ENCODE peak calls at places on chromosomes 13 and 19, in four cellular contexts. N is posterior cingulate gyrus, E is ELR, I is choroid plexus epithelial cell. K is an unnamed sample.

GRCh38 chr13:65095118-65095517 is 2135.0 kb downstream of the PCDH9 start:
- DNase-seq in E (no peak), I (no peak), N (no peak), K (no peak)

GRCh38 chr19:11088508-11089253 is 582 bp upstream of the LDLR start:
- DNase-seq in E (peak), N (no peak), I (peak), K (no peak)

GRCh38 chr19:47573076-47574026 is at the start of gene ZNF541:
- DNase-seq in N (peak), I (peak), E (no peak), K (peak)

GRCh38 chr19:14203258-14203657 is 2.7 kb downstream of the ADGRL1 start:
- DNase-seq in E (no peak), N (no peak), I (no peak), K (no peak)

GRCh38 chr19:33906578-33907335 is 110.1 kb downstream of the KCTD15 start:
- DNase-seq in N (no peak), I (peak), E (peak), K (no peak)

GRCh38 chr13:19587635-19588300 is 26.4 kb upstream of the TPTE2 start:
- DNase-seq in I (peak), N (no peak), E (peak), K (no peak)

GRCh38 chr13:111924676-111925075 is 142.3 kb upstream of the SOX1 start:
- DNase-seq in I (no peak), E (no peak), N (no peak), K (no peak)

GRCh38 chr19:10736916-10737551 is 19.2 kb downstream of the DNM2 start:
- DNase-seq in E (no peak), N (no peak), I (no peak), K (no peak)

GRCh38 chr19:6737873-6738725 is 719 bp upstream of the GPR108 start:
- DNase-seq in I (peak), E (peak), N (no peak), K (peak)

GRCh38 chr19:14544977-14545715 is 15.8 kb downstream of the TECR start:
- DNase-seq in N (peak), E (no peak), I (peak), K (peak)

GRCh38 chr13:41765813-41766212 is 195.1 kb downstream of the VWA8 start:
- DNase-seq in E (no peak), N (no peak), I (peak), K (no peak)

GRCh38 chr13:20482818-20483217 is 42.8 kb downstream of the CRYL1 start:
- DNase-seq in E (no peak), I (no peak), N (no peak), K (no peak)

GRCh38 chr19:56133858-56134654 is 7.0 kb upstream of the ZNF444 start:
- DNase-seq in I (no peak), N (no peak), E (peak), K (no peak)

GRCh38 chr19:53328967-53329366 is 4.6 kb upstream of the ZNF845 start:
- DNase-seq in I (peak), N (no peak), E (no peak), K (no peak)

GRCh38 chr19:18650468-18651001 is 13.7 kb downstream of the KLHL26 start:
- DNase-seq in I (peak), E (peak), N (no peak), K (no peak)

GRCh38 chr13:97478247-97478646 is 44.3 kb downstream of the RAP2A start:
- DNase-seq in E (no peak), I (no peak), N (no peak), K (no peak)

GRCh38 chr19:51274371-51274770 is 23.5 kb downstream of the SIGLECL1 start:
- DNase-seq in E (no peak), N (no peak), I (no peak), K (no peak)

GRCh38 chr13:112562786-112563383 is 25.1 kb downstream of the TUBGCP3 start:
- DNase-seq in I (no peak), E (no peak), N (no peak), K (no peak)

GRCh38 chr13:68056816-68057710 is 826.9 kb upstream of the PCDH9 start:
- DNase-seq in I (peak), E (peak), N (no peak), K (no peak)

GRCh38 chr13:99000137-99000536 is 22.3 kb upstream of the DOCK9 start:
- DNase-seq in N (no peak), E (no peak), I (no peak), K (no peak)

GRCh38 chr13:34587586-34587985 is 354.5 kb upstream of the NBEA start:
- DNase-seq in N (no peak), I (peak), E (no peak), K (no peak)

GRCh38 chr19:43704002-43704705 is 11.7 kb upstream of the IRGC start:
- DNase-seq in I (no peak), E (no peak), N (peak), K (no peak)

GRCh38 chr13:72920097-72920496 is 138.2 kb downstream of the PIBF1 start:
- DNase-seq in N (no peak), E (no peak), I (no peak), K (no peak)

GRCh38 chr13:75803175-75803611 is 167.1 kb downstream of the LMO7 start:
- DNase-seq in I (no peak), N (no peak), E (no peak), K (no peak)

GRCh38 chr19:16347706-16348105 is 23.1 kb downstream of the KLF2 start:
- DNase-seq in I (no peak), E (no peak), N (no peak), K (no peak)

GRCh38 chr13:93767917-93768422 is 541.4 kb downstream of the GPC6 start:
- DNase-seq in N (no peak), E (no peak), I (peak), K (no peak)

GRCh38 chr19:28065026-28065425 is 1147.9 kb downstream of the UQCRFS1 start:
- DNase-seq in N (no peak), I (peak), E (no peak), K (no peak)

GRCh38 chr19:38930776-38931761 is at the start of gene MRPS12:
- DNase-seq in I (peak), E (peak), N (peak), K (peak)

GRCh38 chr13:98476538-98476966 is 100.4 kb downstream of the STK24 start:
- DNase-seq in I (peak), N (no peak), E (peak), K (peak)

GRCh38 chr13:50909605-50910482 is at the start of gene RNASEH2B:
- DNase-seq in E (peak), N (peak), I (peak), K (peak)

GRCh38 chr19:17779281-17779930 is 15.5 kb upstream of the B3GNT3 start:
- DNase-seq in I (peak), N (peak), E (peak), K (peak)

GRCh38 chr13:100392709-100393630 is 195.6 kb downstream of the GGACT start:
- DNase-seq in N (no peak), I (peak), E (peak), K (peak)

GRCh38 chr19:18194554-18195238 is 1.7 kb downstream of the MPV17L2 start:
- DNase-seq in E (peak), I (peak), N (no peak), K (no peak)

GRCh38 chr19:47433121-47433520 is 13.8 kb upstream of the MEIS3 start:
- DNase-seq in E (peak), I (no peak), N (no peak), K (no peak)

GRCh38 chr13:49454388-49455015 is 10.4 kb downstream of the SETDB2 start:
- DNase-seq in I (peak), E (peak), N (no peak), K (no peak)

GRCh38 chr19:55688422-55689218 is 13.6 kb downstream of the EPN1 start:
- DNase-seq in E (no peak), N (peak), I (no peak), K (peak)

GRCh38 chr13:43196750-43197149 is 173.4 kb downstream of the DNAJC15 start:
- DNase-seq in E (no peak), I (no peak), N (no peak), K (no peak)

GRCh38 chr13:91134773-91135124 is 212.7 kb upstream of the MIR17HG start:
- DNase-seq in E (no peak), N (no peak), I (no peak), K (no peak)

K was measured in frontal cortex.